ENCODE peak calls at places on chromosomes 16 and 17, in seven cellular contexts. One of them, this sample, is unnamed.

GRCh38 chr17:68981288-68981687 is 26.1 kb upstream of the ABCA8 start:
- DNase-seq in nephron progenitor cell: no peak
- DNase-seq in cardiac fibroblast: peak; percentile 92
- DNase-seq in GM13977: no peak
- DNase-seq in mesendoderm: no peak
- DNase-seq in dorsolateral prefrontal cortex: no peak
- DNase-seq in H7: no peak
- DNase-seq in this sample: no peak

GRCh38 chr16:8828541-8829165 is 31.0 kb downstream of the PMM2 start:
- DNase-seq in H7: no peak
- DNase-seq in cardiac fibroblast: no peak
- DNase-seq in nephron progenitor cell: no peak
- DNase-seq in GM13977: no peak
- DNase-seq in dorsolateral prefrontal cortex: no peak
- DNase-seq in mesendoderm: no peak
- DNase-seq in this sample: no peak

GRCh38 chr16:15548482-15548891 is 94.5 kb downstream of the MARF1 start:
- DNase-seq in nephron progenitor cell: no peak
- DNase-seq in dorsolateral prefrontal cortex: no peak
- DNase-seq in mesendoderm: peak; percentile 39
- DNase-seq in GM13977: no peak
- DNase-seq in cardiac fibroblast: no peak
- DNase-seq in H7: no peak
- DNase-seq in this sample: no peak

GRCh38 chr17:82217530-82218204 is 5.0 kb upstream of the CCDC57 start:
- DNase-seq in mesendoderm: peak; percentile 63
- DNase-seq in cardiac fibroblast: peak; percentile 95
- DNase-seq in nephron progenitor cell: no peak
- DNase-seq in dorsolateral prefrontal cortex: no peak
- DNase-seq in H7: peak; percentile 51
- DNase-seq in GM13977: no peak
- DNase-seq in this sample: no peak

GRCh38 chr16:49698416-49698815 is 157.5 kb downstream of the ZNF423 start:
- DNase-seq in nephron progenitor cell: peak; percentile 38
- DNase-seq in mesendoderm: peak; percentile 74
- DNase-seq in H7: no peak
- DNase-seq in GM13977: no peak
- DNase-seq in dorsolateral prefrontal cortex: no peak
- DNase-seq in cardiac fibroblast: peak; percentile 56
- DNase-seq in this sample: peak; percentile 64

GRCh38 chr17:27526603-27527002 is 70.4 kb downstream of the KSR1 start:
- DNase-seq in cardiac fibroblast: peak; percentile 58
- DNase-seq in dorsolateral prefrontal cortex: no peak
- DNase-seq in mesendoderm: peak; percentile 73
- DNase-seq in H7: peak; percentile 71
- DNase-seq in nephron progenitor cell: peak; percentile 30
- DNase-seq in GM13977: no peak
- DNase-seq in this sample: peak; percentile 69

GRCh38 chr17:47276868-47277267 is 23.2 kb downstream of the ITGB3 start:
- DNase-seq in H7: peak; percentile 65
- DNase-seq in cardiac fibroblast: peak; percentile 88
- DNase-seq in mesendoderm: peak; percentile 90
- DNase-seq in nephron progenitor cell: peak; percentile 39
- DNase-seq in dorsolateral prefrontal cortex: no peak
- DNase-seq in GM13977: no peak
- DNase-seq in this sample: peak; percentile 70

GRCh38 chr16:52976539-52977167 is 76.0 kb downstream of the CHD9NB start:
- DNase-seq in GM13977: peak; percentile 42
- DNase-seq in nephron progenitor cell: no peak
- DNase-seq in cardiac fibroblast: peak; percentile 58
- DNase-seq in mesendoderm: peak; percentile 67
- DNase-seq in H7: peak; percentile 24
- DNase-seq in dorsolateral prefrontal cortex: no peak
- DNase-seq in this sample: peak; percentile 64

GRCh38 chr17:69325518-69326301 is 1.2 kb downstream of the ABCA5 start:
- DNase-seq in dorsolateral prefrontal cortex: no peak
- DNase-seq in nephron progenitor cell: no peak
- DNase-seq in mesendoderm: no peak
- DNase-seq in cardiac fibroblast: no peak
- DNase-seq in GM13977: no peak
- DNase-seq in H7: no peak
- DNase-seq in this sample: peak; percentile 15

GRCh38 chr17:59804910-59805381 is 87.8 kb downstream of the TUBD1 start:
- DNase-seq in H7: no peak
- DNase-seq in GM13977: no peak
- DNase-seq in cardiac fibroblast: no peak
- DNase-seq in mesendoderm: no peak
- DNase-seq in dorsolateral prefrontal cortex: no peak
- DNase-seq in nephron progenitor cell: no peak
- DNase-seq in this sample: no peak

GRCh38 chr16:30660424-30661251 is 2.4 kb downstream of the FBRS start:
- DNase-seq in mesendoderm: no peak
- DNase-seq in cardiac fibroblast: no peak
- DNase-seq in dorsolateral prefrontal cortex: no peak
- DNase-seq in GM13977: peak; percentile 86
- DNase-seq in H7: peak; percentile 27
- DNase-seq in nephron progenitor cell: no peak
- DNase-seq in this sample: no peak

GRCh38 chr17:14068542-14069250 is 608 bp upstream of the COX10 start:
- DNase-seq in GM13977: no peak
- DNase-seq in mesendoderm: no peak
- DNase-seq in H7: no peak
- DNase-seq in dorsolateral prefrontal cortex: no peak
- DNase-seq in cardiac fibroblast: no peak
- DNase-seq in nephron progenitor cell: no peak
- DNase-seq in this sample: no peak

GRCh38 chr17:74532115-74532514 is 840 bp upstream of the CD300LB start:
- DNase-seq in nephron progenitor cell: no peak
- DNase-seq in H7: peak; percentile 69
- DNase-seq in cardiac fibroblast: no peak
- DNase-seq in GM13977: no peak
- DNase-seq in dorsolateral prefrontal cortex: peak; percentile 49
- DNase-seq in mesendoderm: peak; percentile 39
- DNase-seq in this sample: peak; percentile 86

GRCh38 chr16:27318399-27319256 is 4.9 kb downstream of the IL4R start:
- DNase-seq in mesendoderm: peak; percentile 36
- DNase-seq in dorsolateral prefrontal cortex: no peak
- DNase-seq in GM13977: peak; percentile 66
- DNase-seq in H7: no peak
- DNase-seq in nephron progenitor cell: no peak
- DNase-seq in cardiac fibroblast: peak; percentile 59
- DNase-seq in this sample: no peak

GRCh38 chr16:30956601-30957455 is 726 bp upstream of the SETD1A start:
- DNase-seq in cardiac fibroblast: peak; percentile 91
- DNase-seq in H7: peak; percentile 97
- DNase-seq in dorsolateral prefrontal cortex: peak; percentile 63
- DNase-seq in nephron progenitor cell: peak; percentile 93
- DNase-seq in mesendoderm: peak; percentile 93
- DNase-seq in GM13977: peak; percentile 90
- DNase-seq in this sample: peak; percentile 93

GRCh38 chr16:17578921-17579876 is 108.4 kb upstream of the XYLT1 start:
- DNase-seq in nephron progenitor cell: peak; percentile 74
- DNase-seq in mesendoderm: peak; percentile 96
- DNase-seq in GM13977: peak; percentile 54
- DNase-seq in cardiac fibroblast: peak; percentile 74
- DNase-seq in H7: peak; percentile 77
- DNase-seq in dorsolateral prefrontal cortex: peak; percentile 29
- DNase-seq in this sample: peak; percentile 97

GRCh38 chr17:12979826-12980500 is 37.9 kb downstream of the ELAC2 start:
- DNase-seq in dorsolateral prefrontal cortex: no peak
- DNase-seq in cardiac fibroblast: no peak
- DNase-seq in H7: no peak
- DNase-seq in mesendoderm: no peak
- DNase-seq in GM13977: no peak
- DNase-seq in nephron progenitor cell: no peak
- DNase-seq in this sample: no peak

GRCh38 chr16:55250641-55251550 is 73.1 kb upstream of the IRX6 start:
- DNase-seq in GM13977: no peak
- DNase-seq in dorsolateral prefrontal cortex: no peak
- DNase-seq in H7: no peak
- DNase-seq in cardiac fibroblast: peak; percentile 13
- DNase-seq in nephron progenitor cell: no peak
- DNase-seq in mesendoderm: no peak
- DNase-seq in this sample: no peak

GRCh38 chr17:901964-902363 is 77.6 kb downstream of the NXN start:
- DNase-seq in mesendoderm: no peak
- DNase-seq in H7: no peak
- DNase-seq in dorsolateral prefrontal cortex: no peak
- DNase-seq in nephron progenitor cell: no peak
- DNase-seq in GM13977: no peak
- DNase-seq in cardiac fibroblast: no peak
- DNase-seq in this sample: no peak

GRCh38 chr17:65173284-65173793 is 36.2 kb downstream of the RGS9 start:
- DNase-seq in H7: no peak
- DNase-seq in mesendoderm: peak; percentile 39
- DNase-seq in dorsolateral prefrontal cortex: no peak
- DNase-seq in nephron progenitor cell: no peak
- DNase-seq in cardiac fibroblast: peak; percentile 84
- DNase-seq in GM13977: no peak
- DNase-seq in this sample: peak; percentile 24

GRCh38 chr16:80954985-80955384 is 51.7 kb downstream of the CMC2 start:
- DNase-seq in mesendoderm: no peak
- DNase-seq in nephron progenitor cell: no peak
- DNase-seq in dorsolateral prefrontal cortex: no peak
- DNase-seq in GM13977: no peak
- DNase-seq in H7: no peak
- DNase-seq in cardiac fibroblast: no peak
- DNase-seq in this sample: no peak

GRCh38 chr16:50747206-50747956 is 5.5 kb downstream of the CYLD start:
- DNase-seq in dorsolateral prefrontal cortex: no peak
- DNase-seq in cardiac fibroblast: peak; percentile 24
- DNase-seq in H7: peak; percentile 16
- DNase-seq in mesendoderm: peak; percentile 43
- DNase-seq in nephron progenitor cell: no peak
- DNase-seq in GM13977: peak; percentile 51
- DNase-seq in this sample: peak; percentile 33

GRCh38 chr16:17831330-17831729 is 360.6 kb upstream of the XYLT1 start:
- DNase-seq in dorsolateral prefrontal cortex: no peak
- DNase-seq in mesendoderm: peak; percentile 42
- DNase-seq in nephron progenitor cell: no peak
- DNase-seq in GM13977: no peak
- DNase-seq in cardiac fibroblast: no peak
- DNase-seq in H7: no peak
- DNase-seq in this sample: peak; percentile 52

GRCh38 chr16:89727406-89728120 is 6.2 kb downstream of the ZNF276 start:
- DNase-seq in dorsolateral prefrontal cortex: no peak
- DNase-seq in H7: peak; percentile 83
- DNase-seq in nephron progenitor cell: peak; percentile 53
- DNase-seq in GM13977: no peak
- DNase-seq in cardiac fibroblast: no peak
- DNase-seq in mesendoderm: peak; percentile 68
- DNase-seq in this sample: no peak

GRCh38 chr16:49588729-49589384 is 215.3 kb downstream of the C16orf78 start:
- DNase-seq in dorsolateral prefrontal cortex: no peak
- DNase-seq in cardiac fibroblast: peak; percentile 64
- DNase-seq in GM13977: no peak
- DNase-seq in H7: peak; percentile 80
- DNase-seq in mesendoderm: peak; percentile 65
- DNase-seq in nephron progenitor cell: no peak
- DNase-seq in this sample: peak; percentile 50

GRCh38 chr17:62618647-62619412 is 8.6 kb upstream of the MRC2 start:
- DNase-seq in mesendoderm: peak; percentile 40
- DNase-seq in GM13977: no peak
- DNase-seq in nephron progenitor cell: no peak
- DNase-seq in H7: peak; percentile 22
- DNase-seq in dorsolateral prefrontal cortex: no peak
- DNase-seq in cardiac fibroblast: no peak
- DNase-seq in this sample: no peak

This sample was measured in GM23338.